ENCODE peak calls at places on chromosomes 13 and 19, in five cellular contexts. C is foreskin fibroblast, X is astrocyte of the spinal cord, P is right lobe of liver, Q is AG09309. V is an unnamed sample.

GRCh38 chr13:109344552-109345157 is 441.7 kb downstream of the IRS2 start:
- DNase-seq in C (peak), Q (no peak), X (peak), P (no peak), V (no peak)

GRCh38 chr19:46390866-46391265 is 22.5 kb downstream of the CCDC8 start:
- DNase-seq in P (no peak), X (no peak), C (peak), Q (no peak), V (no peak)

GRCh38 chr13:106496072-106496997 is 39.1 kb downstream of the EFNB2 start:
- DNase-seq in C (no peak), X (no peak), P (no peak), Q (no peak), V (no peak)

GRCh38 chr19:50198431-50199253 is 4.8 kb upstream of the MYH14 start:
- DNase-seq in X (no peak), C (no peak), Q (no peak), P (no peak), V (no peak)

GRCh38 chr19:4713384-4713951 is 10.2 kb downstream of the DPP9 start:
- DNase-seq in Q (peak), P (peak), X (peak), C (peak), V (peak)

GRCh38 chr13:94173312-94173854 is 306.1 kb downstream of the DCT start:
- DNase-seq in C (peak), X (peak), P (no peak), Q (no peak), V (no peak)

GRCh38 chr13:50798923-50799322 is 44.6 kb downstream of the DLEU7 start:
- DNase-seq in P (no peak), X (peak), Q (peak), C (peak), V (no peak)

GRCh38 chr13:84400711-84401110 is 518.4 kb upstream of the SLITRK1 start:
- DNase-seq in Q (peak), P (no peak), X (peak), C (peak), V (peak)

DNA sequence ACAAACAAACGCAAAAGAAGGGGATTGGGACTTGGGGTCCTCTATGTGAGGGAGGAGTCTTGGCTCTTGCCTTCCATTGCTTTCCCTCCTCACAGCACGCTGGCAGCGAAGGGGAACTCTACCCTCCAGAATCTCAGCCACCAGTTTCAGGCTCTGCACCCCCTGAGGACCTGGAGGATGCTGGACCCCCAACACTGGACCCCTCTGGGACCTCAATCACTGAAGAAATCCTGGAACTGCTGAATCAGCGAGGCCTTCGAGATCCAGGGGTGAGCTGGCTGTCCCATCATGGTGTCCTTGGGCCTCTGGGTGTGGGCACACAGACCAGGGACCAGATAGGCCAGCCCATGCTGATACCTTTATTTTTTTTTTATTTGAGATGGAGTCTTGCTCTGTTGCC is 9.6 kb downstream of the PLEKHG2 start:
- DNase-seq in P (no peak), X (no peak), C (no peak), Q (no peak), V (no peak)
- TF ChIP-seq CTCF in P (no peak), X (no peak), C (no peak), Q (no peak), V (no peak)

DNA sequence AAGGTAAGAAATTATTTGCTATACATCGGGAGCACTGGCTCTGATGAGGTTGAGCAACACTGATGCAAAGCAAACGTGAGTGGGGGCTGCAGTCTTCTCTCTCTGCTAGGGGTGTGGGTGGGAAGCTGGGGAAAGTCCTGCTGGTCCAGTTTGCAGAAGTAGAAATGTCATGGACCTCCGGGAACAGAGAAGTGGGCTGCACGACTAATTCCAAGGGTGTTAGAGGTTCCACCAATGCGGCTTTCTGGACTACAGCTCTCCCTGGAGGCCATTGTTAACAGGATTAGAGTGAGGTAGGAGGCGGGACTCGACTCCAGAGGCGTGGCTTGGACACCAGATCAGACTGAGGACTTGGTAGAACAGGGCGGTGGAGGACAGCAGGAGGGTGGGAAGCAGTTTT is 5.7 kb upstream of the FBXO27 start:
- DNase-seq in Q (no peak), C (peak), P (peak), X (peak), V (no peak)
- TF ChIP-seq CTCF in Q (no peak), C (peak), P (peak), X (peak), V (peak)

GRCh38 chr19:19554074-19555023 is 16.3 kb downstream of the CILP2 start:
- DNase-seq in X (no peak), C (peak), Q (no peak), P (no peak), V (no peak)
- TF ChIP-seq CTCF in X (peak), C (peak), Q (peak), P (peak), V (peak)

GRCh38 chr19:51398096-51398704 is 7.8 kb upstream of the C19orf84 start:
- DNase-seq in C (peak), Q (no peak), X (no peak), P (no peak), V (no peak)
- TF ChIP-seq CTCF in C (peak), Q (peak), X (peak), P (peak), V (peak)

GRCh38 chr13:101301053-101301452 is 115.3 kb downstream of the NALCN start:
- DNase-seq in P (no peak), C (no peak), Q (no peak), X (no peak), V (no peak)

GRCh38 chr13:101303512-101303911 is 112.8 kb downstream of the NALCN start:
- DNase-seq in X (no peak), Q (peak), C (peak), P (no peak), V (no peak)

GRCh38 chr13:101297794-101298193 is 118.5 kb downstream of the NALCN start:
- DNase-seq in P (no peak), C (no peak), X (no peak), Q (no peak), V (no peak)

GRCh38 chr13:101300531-101300930 is 115.8 kb downstream of the NALCN start:
- DNase-seq in Q (no peak), C (no peak), P (no peak), X (no peak), V (no peak)

GRCh38 chr13:101298517-101298916 is 117.8 kb downstream of the NALCN start:
- DNase-seq in P (no peak), Q (no peak), X (no peak), C (no peak), V (no peak)
- TF ChIP-seq CTCF in P (no peak), Q (no peak), X (no peak), C (no peak), V (no peak)

DNA sequence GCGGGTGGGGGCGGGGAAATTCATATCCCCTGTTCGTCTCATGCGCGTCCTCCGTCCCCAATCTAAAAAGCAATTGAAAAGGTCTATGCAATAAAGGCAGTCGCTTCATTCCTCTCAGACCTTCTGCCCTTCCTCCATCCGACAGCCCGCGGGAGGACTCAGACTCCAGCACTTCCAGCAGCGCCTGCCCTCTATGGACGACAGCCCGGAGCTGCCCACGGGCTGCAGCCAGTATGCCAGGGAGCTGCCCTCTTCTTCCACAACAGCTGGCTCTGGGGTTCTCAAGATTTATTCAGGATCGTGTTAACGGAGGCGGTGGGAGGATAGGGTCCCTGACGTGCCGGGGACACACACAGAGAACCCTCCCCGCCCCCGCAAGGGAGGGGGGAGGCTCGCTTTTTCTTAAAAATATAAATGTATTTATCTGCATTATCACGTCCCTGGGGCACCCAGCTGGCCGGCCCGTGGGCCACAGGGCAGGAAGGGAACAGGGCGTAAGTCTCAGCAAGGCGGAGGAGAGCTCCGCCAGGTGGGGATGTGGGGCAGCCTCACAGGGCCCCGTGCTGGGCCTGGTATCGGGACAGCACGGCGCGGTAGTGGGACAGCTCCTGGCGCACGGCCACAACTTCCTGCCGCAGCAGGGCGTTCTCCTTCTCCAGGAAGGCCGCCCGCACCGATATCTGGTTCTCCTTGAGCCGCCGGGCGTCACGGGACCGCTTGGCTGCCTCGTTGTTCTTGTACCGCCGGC is 6.7 kb downstream of the DBP start:
- DNase-seq in X (peak), P (peak), Q (no peak), C (peak), V (no peak)
- TF ChIP-seq CTCF in X (peak), P (peak), Q (no peak), C (no peak), V (no peak)

DNA sequence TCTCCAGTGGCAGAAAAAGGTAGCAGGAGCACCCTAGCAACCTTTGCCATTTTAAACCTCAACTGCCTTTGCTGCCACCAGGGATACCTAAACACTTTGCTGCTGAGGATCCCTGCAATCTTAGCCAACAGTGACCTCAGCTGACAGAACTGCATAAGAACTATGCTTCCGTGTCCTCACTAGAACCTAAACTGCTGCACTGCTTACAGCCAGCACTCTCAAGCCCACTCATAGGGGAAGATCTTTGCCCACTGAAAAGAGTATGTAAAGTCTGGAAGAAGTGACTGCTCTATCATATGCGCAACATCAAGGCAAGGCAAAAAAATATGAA is 270.0 kb upstream of the PCDH20 start:
- DNase-seq in Q (no peak), C (no peak), P (peak), X (peak), V (no peak)
- TF ChIP-seq CTCF in Q (no peak), C (no peak), P (peak), X (peak), V (no peak)

GRCh38 chr13:43133792-43134191 is 110.4 kb downstream of the DNAJC15 start:
- DNase-seq in Q (no peak), C (no peak), P (no peak), X (no peak), V (no peak)

GRCh38 chr13:43134896-43135295 is 111.5 kb downstream of the DNAJC15 start:
- DNase-seq in P (no peak), C (no peak), Q (no peak), X (no peak), V (no peak)

GRCh38 chr13:43129511-43130130 is 106.2 kb downstream of the DNAJC15 start:
- DNase-seq in P (no peak), X (no peak), Q (no peak), C (no peak), V (no peak)

GRCh38 chr13:43132911-43133310 is 109.5 kb downstream of the DNAJC15 start:
- DNase-seq in X (no peak), P (no peak), C (no peak), Q (no peak), V (no peak)

GRCh38 chr13:43132228-43132627 is 108.8 kb downstream of the DNAJC15 start:
- DNase-seq in Q (no peak), C (peak), P (no peak), X (peak), V (no peak)
- TF ChIP-seq CTCF in Q (peak), C (peak), P (peak), X (peak), V (no peak)